ENCODE peak calls at places on chromosomes 11 and 22, in ten cellular contexts. J is cardiac muscle cell, D is fibroblast of lung, M is pancreas, N is thoracic aorta, H is upper lobe of right lung, Z is SK-N-SH, L is HCT116, K is uterus, R is body of pancreas. S is an unnamed sample. For H3K9me3 and H3K36me3, the result is how much of the 10 kb centered on the place peaks cover.

GRCh38 chr11:116276051-116277044 is 496.4 kb downstream of the BUD13 start:
- DNase-seq in J (peak), D (peak), M (peak), N (no peak), H (peak), Z (peak), L (peak), K (peak), R (peak), S (no peak)

GRCh38 chr22:39242809-39243442 is 1.9 kb downstream of the PDGFB start:
- DNase-seq in J (no peak), D (no peak), M (peak), N (no peak), H (no peak), Z (no peak), L (no peak), K (no peak), R (peak), S (no peak)

GRCh38 chr11:38005597-38005996 is 1407.6 kb upstream of the RAG2 start:
- DNase-seq in J (no peak), D (peak), M (no peak), N (no peak), H (no peak), Z (no peak), L (no peak), K (no peak), R (no peak), S (no peak)

GRCh38 chr11:20260307-20260706 is 100.0 kb upstream of the DBX1 start:
- DNase-seq in J (no peak), D (no peak), M (no peak), N (no peak), H (no peak), Z (no peak), L (no peak), K (no peak), R (no peak), S (no peak)

GRCh38 chr11:13107544-13108044 is 98.5 kb downstream of the RASSF10 start:
- DNase-seq in J (no peak), D (no peak), M (no peak), N (no peak), H (no peak), Z (no peak), L (no peak), K (no peak), R (no peak), S (no peak)

GRCh38 chr11:9265211-9266131 is at the start of gene DENND5A:
- DNase-seq in J (peak), D (peak), M (peak), N (peak), H (peak), Z (peak), L (peak), K (peak), R (peak), S (peak)

GRCh38 chr11:77269484-77270123 is 31.9 kb downstream of the GDPD4 start:
- DNase-seq in J (no peak), D (peak), M (no peak), N (no peak), H (no peak), Z (no peak), L (no peak), K (no peak), R (no peak), S (no peak)

GRCh38 chr22:26273011-26273675 is 103.9 kb downstream of the SEZ6L start:
- DNase-seq in J (no peak), D (no peak), M (no peak), N (no peak), H (no peak), Z (no peak), L (no peak), K (no peak), R (no peak), S (no peak)

GRCh38 chr11:75344186-75344585 is 7.3 kb downstream of the ARRB1 start:
- DNase-seq in J (no peak), D (no peak), M (no peak), N (no peak), H (no peak), Z (no peak), L (no peak), K (no peak), R (no peak), S (no peak)

GRCh38 chr22:28963362-28963761 is 80.0 kb downstream of the ZNRF3 start:
- DNase-seq in J (no peak), D (no peak), M (no peak), N (no peak), H (no peak), Z (no peak), L (no peak), K (no peak), R (no peak), S (no peak)

GRCh38 chr11:76139317-76139716 is 67.0 kb downstream of the WNT11 start:
- DNase-seq in J (no peak), D (no peak), M (no peak), N (no peak), H (no peak), Z (no peak), L (no peak), K (no peak), R (no peak), S (no peak)

GRCh38 chr11:70556884-70557741 is 158.8 kb downstream of the CTTN start:
- DNase-seq in J (no peak), D (peak), M (no peak), N (no peak), H (no peak), Z (no peak), L (peak), K (no peak), R (no peak), S (no peak)

GRCh38 chr11:30463266-30463665 is 122.9 kb downstream of the MPPED2 start:
- DNase-seq in J (no peak), D (no peak), M (no peak), N (no peak), H (no peak), Z (no peak), L (no peak), K (no peak), R (no peak), S (no peak)

GRCh38 chr11:2826679-2827056 is 58.9 kb downstream of the CDKN1C start:
- DNase-seq in J (no peak), D (no peak), M (no peak), N (no peak), H (no peak), Z (no peak), L (no peak), K (no peak), R (peak), S (no peak)

GRCh38 chr11:2824851-2825250 is 60.7 kb downstream of the CDKN1C start:
- DNase-seq in J (no peak), D (no peak), M (no peak), N (no peak), H (no peak), Z (no peak), L (no peak), K (peak), R (peak), S (peak)

GRCh38 chr11:2827256-2827655 is 58.3 kb downstream of the CDKN1C start:
- DNase-seq in J (no peak), D (peak), M (no peak), N (no peak), H (no peak), Z (no peak), L (no peak), K (no peak), R (no peak), S (peak)

GRCh38 chr11:2825886-2826678 is 59.5 kb downstream of the CDKN1C start:
- DNase-seq in J (no peak), D (peak), M (peak), N (peak), H (peak), Z (peak), L (no peak), K (peak), R (peak), S (peak)

GRCh38 chr11:2825261-2825885 is 60.2 kb downstream of the CDKN1C start:
- DNase-seq in J (no peak), D (peak), M (peak), N (peak), H (peak), Z (no peak), L (no peak), K (peak), R (peak), S (peak)
- H3K9me3 ChIP-seq in J (under half), D (under half), M (under half), N (under half), H (under half), Z (under half), L (under half), K (under half), R (under half), S (under half)

GRCh38 chr11:2186669-2187266 is 15.2 kb upstream of the TH start:
- DNase-seq in J (peak), D (peak), M (no peak), N (no peak), H (no peak), Z (peak), L (peak), K (no peak), R (peak), S (no peak)
- TF ChIP-seq CTCF in J (peak), D (peak), M (peak), N (peak), H (peak), Z (peak), L (peak), K (peak), R (peak), S (peak)

GRCh38 chr11:128463975-128464374 is 123.4 kb downstream of the ETS1 start:
- DNase-seq in J (no peak), D (peak), M (no peak), N (no peak), H (no peak), Z (no peak), L (no peak), K (no peak), R (no peak), S (no peak)

GRCh38 chr11:128464878-128465277 is 122.5 kb downstream of the ETS1 start:
- DNase-seq in J (no peak), D (no peak), M (no peak), N (no peak), H (no peak), Z (no peak), L (no peak), K (no peak), R (no peak), S (no peak)

GRCh38 chr11:128462802-128463385 is 124.5 kb downstream of the ETS1 start:
- DNase-seq in J (no peak), D (no peak), M (no peak), N (no peak), H (no peak), Z (no peak), L (no peak), K (no peak), R (no peak), S (no peak)

GRCh38 chr11:128462189-128462588 is 125.2 kb downstream of the ETS1 start:
- DNase-seq in J (no peak), D (no peak), M (no peak), N (no peak), H (no peak), Z (no peak), L (no peak), K (no peak), R (no peak), S (no peak)

GRCh38 chr11:128463386-128463829 is 124.0 kb downstream of the ETS1 start:
- DNase-seq in J (no peak), D (peak), M (no peak), N (peak), H (no peak), Z (peak), L (no peak), K (peak), R (peak), S (peak)
- H3K36me3 ChIP-seq in J (under half), D (under half), M (under half), N (under half), H (under half), Z (half or more), L (under half), K (under half), R (under half), S (under half)

GRCh38 chr11:114617157-114618124 is 21.9 kb upstream of the NXPE4 start:
- DNase-seq in J (no peak), D (no peak), M (no peak), N (no peak), H (no peak), Z (no peak), L (no peak), K (no peak), R (no peak), S (no peak)
- H3K9me3 ChIP-seq in J (under half), D (under half), M (under half), N (under half), H (under half), Z (under half), L (under half), K (under half), R (under half), S (under half)

GRCh38 chr11:125426818-125427528 is 69.1 kb downstream of the FEZ1 start:
- DNase-seq in J (no peak), D (no peak), M (no peak), N (no peak), H (peak), Z (no peak), L (no peak), K (no peak), R (no peak), S (no peak)
- TF ChIP-seq CTCF in J (no peak), D (no peak), M (no peak), N (no peak), H (no peak), Z (no peak), L (no peak), K (no peak), R (no peak), S (no peak)

GRCh38 chr11:57308426-57309060 is 16.2 kb downstream of the TNKS1BP1 start:
- DNase-seq in J (no peak), D (no peak), M (no peak), N (no peak), H (peak), Z (no peak), L (no peak), K (no peak), R (no peak), S (no peak)
- H3K36me3 ChIP-seq in J (under half), D (under half), M (under half), N (under half), H (under half), Z (half or more), L (under half), K (under half), R (under half), S (half or more)

GRCh38 chr11:100812517-100812916 is 125.4 kb downstream of the ARHGAP42 start:
- DNase-seq in J (no peak), D (no peak), M (no peak), N (no peak), H (no peak), Z (no peak), L (no peak), K (no peak), R (no peak), S (no peak)
- H3K9me3 ChIP-seq in J (under half), D (under half), M (under half), N (under half), H (under half), Z (under half), L (under half), K (under half), R (under half), S (under half)

GRCh38 chr22:32444068-32444467 is 20.2 kb downstream of the BPIFC start:
- DNase-seq in J (no peak), D (no peak), M (no peak), N (no peak), H (no peak), Z (peak), L (peak), K (no peak), R (no peak), S (no peak)
- TF ChIP-seq CTCF in J (peak), D (no peak), M (no peak), N (no peak), H (no peak), Z (peak), L (peak), K (no peak), R (no peak), S (no peak)

S was measured in tibial artery.